ENCODE peak calls at places on chromosomes 1 and 21, in four cellular contexts. B, C, M and T are unnamed samples.

GRCh38 chr1:180906511-180906910 is 6.2 kb upstream of the KIAA1614 start:
- DNase-seq in B (no peak), M (no peak), C (no peak), T (no peak)

GRCh38 chr1:228734881-228735801 is at the start of gene RHOU:
- DNase-seq in M (peak; percentile 56), C (peak; percentile 66), B (peak; percentile 39), T (peak; percentile 38)

GRCh38 chr1:8427493-8427892 is 109.6 kb downstream of the SLC45A1 start:
- DNase-seq in B (peak; percentile 64), C (no peak), M (no peak), T (no peak)

GRCh38 chr1:159839135-159839849 is 12.6 kb downstream of the SLAMF8 start:
- DNase-seq in M (no peak), C (no peak), B (no peak), T (no peak)

GRCh38 chr1:240027059-240027462 is 64.6 kb upstream of the FMN2 start:
- DNase-seq in C (peak; percentile 53), M (no peak), B (peak; percentile 70), T (no peak)

GRCh38 chr1:86776108-86776507 is 71.7 kb downstream of the SH3GLB1 start:
- DNase-seq in M (no peak), C (no peak), B (no peak), T (no peak)

GRCh38 chr1:201463071-201463552 is 5.9 kb downstream of the PHLDA3 start:
- DNase-seq in M (no peak), B (peak; percentile 89), C (peak; percentile 68), T (no peak)

GRCh38 chr1:236800002-236800620 is 5.0 kb downstream of the MTR start:
- DNase-seq in M (no peak), B (no peak), C (no peak), T (no peak)

GRCh38 chr1:213060836-213061235 is 9.8 kb downstream of the RPS6KC1 start:
- DNase-seq in C (no peak), B (no peak), M (no peak), T (no peak)

GRCh38 chr21:46646541-46647154 is 11.2 kb downstream of the PRMT2 start:
- DNase-seq in B (peak; percentile 27), C (no peak), M (no peak), T (no peak)

GRCh38 chr1:207097871-207098324 is 6.1 kb upstream of the C4BPA start:
- DNase-seq in B (no peak), C (peak; percentile 47), M (no peak), T (no peak)

GRCh38 chr1:180842482-180842881 is 70.2 kb upstream of the KIAA1614 start:
- DNase-seq in M (no peak), C (no peak), B (peak; percentile 15), T (no peak)

GRCh38 chr1:119636500-119637089 is 11.5 kb downstream of the ZNF697 start:
- DNase-seq in B (no peak), M (no peak), C (no peak), T (no peak)

GRCh38 chr1:244011251-244011650 is 39.8 kb upstream of the ZBTB18 start:
- DNase-seq in B (no peak), C (no peak), M (no peak), T (no peak)